ENCODE peak calls at places on chromosomes 16 and 17, in nine cellular contexts. X is body of pancreas; J is prostate gland; T is HEK293T; K is Peyer's patch; L is stimulated activated CD4-positive, alpha-beta T cell treated with anti-CD3 and anti-CD28 coated beads, Interleukin-2, amount 100 ng/mL, for 24 hours; W is AG09309; M is psoas muscle; P is Ammon's horn. C is an unnamed sample.

GRCh38 chr16:54506691-54507090 is 220.1 kb upstream of the IRX3 start:
- DNase-seq in P (no peak), J (no peak), K (no peak), L (no peak), W (no peak), M (no peak), T (no peak), X (no peak), C (no peak)

GRCh38 chr16:10862432-10862831 is 14.6 kb upstream of the CIITA start:
- DNase-seq in W (peak), L (no peak), X (peak), K (peak), P (peak), T (no peak), J (no peak), M (no peak), C (no peak)

GRCh38 chr16:70730944-70731343 is 45.1 kb upstream of the MTSS2 start:
- DNase-seq in P (no peak), T (no peak), K (no peak), J (no peak), M (peak), W (no peak), L (no peak), X (no peak), C (no peak)

GRCh38 chr17:82449136-82449882 is 1.2 kb downstream of the CYBC1 start:
- DNase-seq in M (no peak), L (peak), P (no peak), W (no peak), T (no peak), K (peak), J (no peak), X (no peak), C (peak)

GRCh38 chr17:71118039-71118438 is 948.7 kb downstream of the KCNJ2 start:
- DNase-seq in X (peak), M (no peak), W (no peak), J (no peak), P (no peak), T (peak), K (no peak), L (no peak), C (no peak)

GRCh38 chr17:56441331-56441730 is 152.2 kb upstream of the NOG start:
- DNase-seq in T (no peak), K (no peak), X (no peak), W (no peak), L (no peak), P (no peak), M (no peak), J (no peak), C (no peak)

GRCh38 chr16:79845006-79845733 is 244.6 kb upstream of the MAF start:
- DNase-seq in L (no peak), P (no peak), J (no peak), K (no peak), M (no peak), T (no peak), W (no peak), X (no peak), C (no peak)

GRCh38 chr17:48795444-48796162 is 21.4 kb downstream of the TTLL6 start:
- DNase-seq in M (no peak), K (peak), X (peak), P (no peak), J (no peak), W (peak), T (no peak), L (no peak), C (no peak)

GRCh38 chr17:60039509-60040442 is 38.9 kb downstream of the HEATR6 start:
- DNase-seq in M (no peak), J (no peak), W (no peak), L (no peak), T (peak), P (no peak), X (no peak), K (no peak), C (no peak)

GRCh38 chr17:32222621-32223020 is 43.0 kb upstream of the RHBDL3 start:
- DNase-seq in P (no peak), T (no peak), L (no peak), X (no peak), M (no peak), W (no peak), J (no peak), K (no peak), C (no peak)

GRCh38 chr16:66859397-66860068 is 15.3 kb downstream of the CA7 start:
- DNase-seq in L (no peak), J (no peak), P (no peak), X (no peak), M (no peak), W (no peak), K (no peak), T (no peak), C (no peak)

GRCh38 chr16:84294196-84295142 is at the start of gene WFDC1:
- DNase-seq in J (no peak), M (no peak), K (no peak), P (peak), L (no peak), T (no peak), X (no peak), W (no peak), C (no peak)

GRCh38 chr16:53611151-53611802 is 92.4 kb downstream of the RPGRIP1L start:
- DNase-seq in J (no peak), M (no peak), X (no peak), K (no peak), P (no peak), T (peak), L (no peak), W (no peak), C (no peak)

C was measured in activated CD8-positive, alpha-beta memory T cell treated with anti-CD3 and anti-CD28 coated beads, Interleukin-2, amount 50 U/mL, for 4 hours.